ENCODE peak calls at places on chromosomes 7 and 10, in nine cellular contexts. Q is adrenal gland; T is iPS-NIHi11; D is Panc1; G is AG04450; W is ovary; Z is stimulated activated CD8-positive, alpha-beta memory T cell treated with anti-CD3 and anti-CD28 coated beads, Interleukin-4, amount 100 ng/mL, for 24 hours; U is frontal cortex; Y is T-helper 2 cell. E is an unnamed sample.

GRCh38 chr10:61836233-61836887 is 65.1 kb upstream of the ARID5B start:
- DNase-seq in Q (no peak), T (no peak), D (no peak), G (no peak), W (no peak), Z (no peak), U (no peak), Y (no peak), E (no peak)

GRCh38 chr10:4241724-4242345 is 456.8 kb upstream of the KLF6 start:
- DNase-seq in Q (no peak), T (no peak), D (peak; percentile 51), G (peak; percentile 98), W (no peak), Z (no peak), U (no peak), Y (no peak), E (no peak)

GRCh38 chr10:100847440-100847839 is 65.3 kb upstream of the SLF2 start:
- DNase-seq in Q (no peak), T (no peak), D (peak; percentile 39), G (no peak), W (no peak), Z (peak; percentile 30), U (no peak), Y (no peak), E (no peak)

GRCh38 chr10:88899886-88900285 is 19.8 kb downstream of the STAMBPL1 start:
- DNase-seq in Q (no peak), T (no peak), D (no peak), G (no peak), W (no peak), Z (no peak), U (no peak), Y (no peak), E (no peak)

GRCh38 chr7:39016609-39017008 is 38.9 kb downstream of the POU6F2 start:
- DNase-seq in Q (no peak), T (no peak), D (no peak), G (no peak), W (no peak), Z (no peak), U (no peak), Y (no peak), E (no peak)

GRCh38 chr10:21100190-21100589 is 203.1 kb upstream of the NEBL start:
- DNase-seq in Q (no peak), T (no peak), D (no peak), G (no peak), W (no peak), Z (no peak), U (no peak), Y (no peak), E (no peak)

GRCh38 chr7:106372121-106372520 is 87.3 kb upstream of the NAMPT start:
- DNase-seq in Q (no peak), T (no peak), D (no peak), G (no peak), W (no peak), Z (no peak), U (no peak), Y (no peak), E (no peak)

GRCh38 chr7:104341545-104341944 is 13.1 kb downstream of the LHFPL3 start:
- DNase-seq in Q (no peak), T (peak; percentile 62), D (no peak), G (no peak), W (no peak), Z (no peak), U (no peak), Y (no peak), E (no peak)

GRCh38 chr10:127041561-127041960 is 136.3 kb downstream of the DOCK1 start:
- DNase-seq in Q (no peak), T (no peak), D (no peak), G (peak; percentile 79), W (no peak), Z (no peak), U (no peak), Y (no peak), E (no peak)

GRCh38 chr10:9097206-9097990 is 1042.9 kb downstream of the GATA3 start:
- DNase-seq in Q (no peak), T (no peak), D (no peak), G (no peak), W (no peak), Z (no peak), U (no peak), Y (no peak), E (no peak)

GRCh38 chr7:82373890-82374289 is 69.7 kb downstream of the CACNA2D1 start:
- DNase-seq in Q (no peak), T (no peak), D (no peak), G (no peak), W (no peak), Z (no peak), U (no peak), Y (no peak), E (no peak)

E was measured in GM12892.